ENCODE peak calls at places on chromosomes 13 and 19, in five cellular contexts. B is A549, A is mammary epithelial cell, G is tibial artery, P is PC-9. L is an unnamed sample. For H3K4me1, the result is how much of the 10 kb centered on the place peaks cover.

GRCh38 chr13:98543380-98544104 is 33.4 kb downstream of the STK24 start:
- DNase-seq in B (no peak), A (no peak), G (no peak), P (no peak), L (no peak)

GRCh38 chr13:98509271-98510155 is 67.4 kb downstream of the STK24 start:
- DNase-seq in B (peak), A (peak), G (peak), P (peak), L (no peak)

GRCh38 chr13:77509221-77509620 is 26.3 kb upstream of the SCEL start:
- DNase-seq in B (no peak), A (no peak), G (no peak), P (no peak), L (no peak)

GRCh38 chr13:41767801-41768200 is 193.1 kb downstream of the VWA8 start:
- DNase-seq in B (no peak), A (no peak), G (no peak), P (no peak), L (no peak)

GRCh38 chr13:90868321-90868920 is 479.1 kb upstream of the MIR17HG start:
- DNase-seq in B (peak), A (peak), G (no peak), P (peak), L (peak)

GRCh38 chr19:47540748-47541147 is 25.9 kb upstream of the NAPA start:
- DNase-seq in B (peak), A (no peak), G (no peak), P (no peak), L (peak)

GRCh38 chr13:87259479-87260083 is 411.6 kb upstream of the SLITRK5 start:
- DNase-seq in B (peak), A (no peak), G (no peak), P (peak), L (peak)

GRCh38 chr19:13906525-13906904 is 514 bp downstream of the CC2D1A start:
- DNase-seq in B (no peak), A (peak), G (no peak), P (peak), L (peak)

GRCh38 chr19:56748443-56748842 is 76.9 kb upstream of the ZNF835 start:
- DNase-seq in B (peak), A (no peak), G (no peak), P (no peak), L (peak)

GRCh38 chr19:22545751-22546150 is 88.4 kb upstream of the ZNF492 start:
- DNase-seq in B (peak), A (peak), G (no peak), P (peak), L (peak)

GRCh38 chr13:107370036-107370785 is 802.3 kb upstream of the ARGLU1 start:
- DNase-seq in B (no peak), A (no peak), G (no peak), P (no peak), L (no peak)

GRCh38 chr19:56660381-56661105 is 11.0 kb downstream of the ZNF835 start:
- DNase-seq in B (no peak), A (no peak), G (no peak), P (no peak), L (no peak)

GRCh38 chr13:100491164-100491847 is 97.3 kb downstream of the GGACT start:
- DNase-seq in B (no peak), A (no peak), G (no peak), P (no peak), L (no peak)

GRCh38 chr19:15551183-15552004 is 43.1 kb downstream of the CYP4F22 start:
- DNase-seq in B (peak), A (no peak), G (no peak), P (peak), L (peak)

GRCh38 chr19:33492951-33493350 is 28.6 kb downstream of the PEPD start:
- DNase-seq in B (no peak), A (no peak), G (no peak), P (no peak), L (no peak)

GRCh38 chr19:16860996-16861395 is 27.8 kb upstream of the F2RL3 start:
- DNase-seq in B (no peak), A (no peak), G (no peak), P (no peak), L (no peak)

GRCh38 chr13:110387451-110388140 is 80.5 kb downstream of the COL4A2 start:
- DNase-seq in B (no peak), A (peak), G (peak), P (no peak), L (no peak)

GRCh38 chr13:26946675-26947342 is 186.2 kb upstream of the GPR12 start:
- DNase-seq in B (peak), A (peak), G (no peak), P (no peak), L (peak)

GRCh38 chr19:18058208-18059009 is 28.3 kb downstream of the IL12RB1 start:
- DNase-seq in B (peak), A (peak), G (peak), P (peak), L (peak)

GRCh38 chr13:76778906-76779305 is 107.3 kb downstream of the KCTD12 start:
- DNase-seq in B (no peak), A (no peak), G (no peak), P (no peak), L (no peak)

GRCh38 chr19:2016041-2016807 is 710 bp upstream of the BTBD2 start:
- DNase-seq in B (peak), A (peak), G (peak), P (peak), L (peak)

DNA sequence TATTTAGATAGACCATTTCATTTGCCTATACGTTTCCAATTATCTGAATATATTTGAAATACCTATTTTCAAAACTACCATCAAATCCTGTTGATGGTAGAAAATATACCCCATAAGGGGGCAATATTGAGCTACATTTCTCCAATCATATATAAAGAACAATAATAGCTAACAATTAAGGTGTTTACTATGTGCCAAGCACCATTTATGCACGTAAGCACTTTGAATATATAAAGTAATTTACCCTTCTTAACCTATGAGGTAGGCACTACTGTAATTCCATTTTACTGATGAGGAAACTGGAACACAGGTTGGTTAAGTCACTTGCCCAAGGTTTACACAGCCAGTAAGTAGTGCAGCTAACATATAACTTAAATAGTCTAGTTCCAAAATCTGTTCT is 79.2 kb downstream of the UBL3 start:
- DNase-seq in B (peak), A (peak), G (no peak), P (no peak), L (peak)
- H3K4me1 ChIP-seq in B (under half), A (under half), G (under half), P (under half), L (under half)

DNA sequence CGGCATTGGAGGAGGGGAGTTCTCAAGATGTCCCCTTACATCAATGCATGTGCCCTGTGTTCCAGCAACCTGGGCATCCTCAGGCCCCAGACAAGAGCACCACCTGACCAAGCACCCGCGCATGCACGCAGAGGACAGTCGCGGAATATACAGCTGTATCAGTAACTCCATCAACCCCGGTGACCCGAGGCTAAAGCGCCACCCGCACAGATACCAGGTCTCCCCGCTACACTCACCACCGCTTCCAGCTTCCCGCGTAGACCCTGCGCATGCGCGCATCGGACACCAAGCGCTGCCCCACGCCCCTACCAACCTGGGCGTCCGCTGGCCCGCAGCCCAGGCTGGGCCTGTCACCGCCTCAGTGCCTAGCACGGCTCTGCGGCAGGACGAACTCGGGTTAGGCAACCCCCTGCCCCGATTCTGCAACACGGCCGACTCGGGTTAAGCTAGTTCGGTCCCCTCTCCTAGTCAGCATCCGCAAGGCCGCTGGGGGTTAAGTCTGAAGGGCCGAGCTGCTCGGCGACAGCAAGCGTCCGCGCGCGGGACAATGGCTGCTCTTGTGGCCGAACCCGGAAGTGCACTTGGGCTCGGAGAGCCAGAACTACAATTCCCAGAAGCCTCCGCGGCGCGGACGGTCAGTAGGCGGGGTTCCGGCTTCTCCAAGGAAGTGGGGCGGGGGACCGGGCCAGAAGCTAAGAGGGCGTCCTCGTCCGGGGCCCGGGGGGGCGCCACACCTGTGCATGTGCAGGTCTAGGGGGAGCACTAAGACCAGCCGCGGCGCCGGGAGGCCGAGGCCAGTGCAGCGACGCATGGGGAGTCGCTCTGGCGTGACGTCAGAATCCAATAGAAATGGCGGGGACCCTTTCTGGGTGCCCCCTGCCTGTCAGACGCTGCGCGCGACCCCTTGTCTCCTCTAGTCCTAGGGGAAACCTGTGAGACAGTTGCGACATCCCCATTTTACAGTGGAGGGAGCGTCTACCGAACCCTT is at the start of gene ZNF180:
- DNase-seq in B (peak), A (peak), G (peak), P (peak), L (peak)
- TF ChIP-seq CTCF in B (peak), A (peak), G (peak), P (peak), L (peak)

GRCh38 chr19:38046254-38047047 is 139.4 kb downstream of the SIPA1L3 start:
- DNase-seq in B (no peak), A (no peak), G (no peak), P (no peak), L (peak)
- H3K27ac ChIP-seq in B (no peak), A (no peak), G (no peak), P (no peak), L (peak)

DNA sequence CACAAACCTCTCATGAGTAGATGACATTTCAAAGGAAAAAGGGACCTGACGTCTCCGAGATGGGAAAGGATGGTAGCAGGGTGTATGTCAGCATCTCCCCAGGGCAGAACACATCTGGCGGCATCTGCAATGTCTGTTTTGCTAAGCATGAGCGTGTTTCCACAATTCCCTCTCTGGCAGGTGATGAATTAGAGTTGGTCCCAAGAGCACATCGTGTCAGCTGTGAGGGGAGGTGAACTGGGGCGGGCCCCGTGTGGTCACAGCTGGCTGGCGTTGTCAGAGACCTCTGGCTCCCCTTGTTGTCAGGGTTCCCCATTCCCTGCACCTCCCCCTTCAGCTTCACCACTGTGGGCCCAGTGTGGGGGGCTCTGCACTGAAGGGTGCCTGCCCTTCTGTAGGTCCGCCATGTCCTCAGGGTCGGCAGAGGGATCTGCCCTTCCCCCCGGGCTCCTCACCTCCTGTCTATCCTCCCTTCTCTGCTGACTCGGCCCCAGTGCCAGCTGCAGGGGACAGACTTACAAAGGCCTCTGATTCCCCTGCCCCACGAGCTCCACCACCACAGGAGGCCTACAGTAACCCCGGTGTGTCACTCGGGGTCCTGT is 58.2 kb downstream of the CDADC1 start:
- DNase-seq in B (no peak), A (no peak), G (no peak), P (no peak), L (peak)
- H3K4me1 ChIP-seq in B (under half), A (under half), G (under half), P (under half), L (under half)

DNA sequence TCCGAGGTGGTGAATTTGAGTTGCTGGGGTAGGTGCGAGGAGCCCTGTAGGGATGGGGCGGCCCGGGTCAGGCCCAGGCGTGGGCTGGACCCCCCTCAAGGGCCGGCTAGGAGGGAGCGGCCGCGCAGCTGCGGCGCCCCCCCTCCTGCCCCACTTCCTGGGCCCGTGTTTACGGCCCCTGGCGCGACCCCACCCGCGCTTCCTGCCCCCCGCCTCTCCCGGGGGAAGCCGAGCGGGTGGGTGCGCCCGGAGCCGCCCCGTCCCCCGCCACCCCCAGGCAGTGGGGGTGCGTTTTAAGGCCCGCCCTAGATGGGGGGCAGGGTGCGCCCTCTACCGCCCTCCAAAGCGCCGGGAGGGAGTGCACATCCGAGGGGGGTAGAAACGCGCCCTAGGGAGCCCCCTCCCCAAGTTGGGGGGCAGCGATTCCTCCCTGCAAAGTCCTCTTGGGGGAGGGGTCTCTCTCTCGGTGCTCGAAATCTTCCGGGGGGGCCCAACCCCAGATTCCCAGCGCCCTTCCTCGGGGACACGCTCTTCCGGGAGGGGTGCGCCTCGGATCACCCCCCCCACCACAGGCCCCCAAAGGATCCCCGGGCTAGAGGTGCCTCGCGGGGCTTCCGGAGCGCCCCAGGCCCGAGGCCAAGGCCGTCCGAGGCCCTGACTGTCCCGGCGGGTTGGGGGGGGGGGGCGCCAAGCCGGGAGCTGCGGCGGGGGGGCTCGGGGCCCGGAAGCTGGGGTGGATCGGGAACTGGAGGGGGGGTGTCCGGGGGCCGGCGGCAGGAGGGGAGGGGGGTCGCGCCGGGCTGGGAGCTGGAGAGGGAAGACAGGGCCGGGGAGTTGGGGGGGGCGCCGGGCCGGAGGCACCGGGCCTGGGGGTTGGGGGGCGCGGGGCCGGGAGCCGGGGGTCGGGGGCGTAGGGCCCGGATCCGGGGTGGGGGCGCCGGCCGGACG is 807 bp downstream of the TLE5 start:
- DNase-seq in B (no peak), A (no peak), G (peak), P (no peak), L (peak)
- TF ChIP-seq CTCF in B (peak), A (peak), G (peak), P (no peak), L (peak)

L was measured in OCI-LY7.